ENCODE peak calls at places on chromosomes 5 and 9, in four cellular contexts. D, F, L and R are unnamed samples.

GRCh38 chr5:166724284-166724683 is 1567.2 kb upstream of the WWC1 start:
- DNase-seq in L (no peak), D (no peak), F (no peak), R (no peak)

GRCh38 chr5:57033103-57033502 is 81.2 kb upstream of the MIER3 start:
- DNase-seq in F (peak; percentile 75), D (no peak), L (no peak), R (no peak)

GRCh38 chr9:2321523-2322148 is 300.0 kb upstream of the VLDLR start:
- DNase-seq in F (peak; percentile 68), L (no peak), D (no peak), R (no peak)

GRCh38 chr9:136700959-136701664 is 11.3 kb upstream of the DIPK1B start:
- DNase-seq in F (no peak), L (no peak), D (no peak), R (peak; percentile 54)

GRCh38 chr5:160629007-160629402 is 207.3 kb downstream of the PTTG1 start:
- DNase-seq in F (no peak), L (no peak), D (no peak), R (no peak)

GRCh38 chr5:164581889-164582288 is 1076.5 kb downstream of the MAT2B start:
- DNase-seq in F (no peak), L (no peak), D (no peak), R (no peak)

GRCh38 chr9:16363073-16363781 is 507.2 kb downstream of the BNC2 start:
- DNase-seq in D (no peak), F (no peak), L (no peak), R (no peak)

GRCh38 chr9:15622596-15622995 is 69.8 kb downstream of the CCDC171 start:
- DNase-seq in L (peak; percentile 62), D (no peak), F (no peak), R (no peak)

GRCh38 chr5:116880150-116880549 is 305.5 kb upstream of the SEMA6A start:
- DNase-seq in F (no peak), L (no peak), D (no peak), R (no peak)

GRCh38 chr5:123511290-123511647 is 708 bp upstream of the CSNK1G3 start:
- DNase-seq in D (no peak), F (no peak), L (peak; percentile 80), R (no peak)

GRCh38 chr5:124677376-124677998 is 69.0 kb downstream of the ZNF608 start:
- DNase-seq in F (no peak), D (no peak), L (peak; percentile 68), R (no peak)

GRCh38 chr9:113056191-113057106 is at the start of gene ZFP37:
- DNase-seq in L (peak; percentile 98), D (peak; percentile 92), F (peak; percentile 98), R (peak; percentile 91)

GRCh38 chr5:1652873-1653707 is 129.3 kb upstream of the LPCAT1 start:
- DNase-seq in L (no peak), D (no peak), F (no peak), R (no peak)

GRCh38 chr5:178208540-178209227 is 4.4 kb downstream of the HNRNPAB start:
- DNase-seq in L (no peak), D (no peak), F (no peak), R (no peak)

GRCh38 chr9:134735441-134736175 is 94.0 kb downstream of the COL5A1 start:
- DNase-seq in F (peak; percentile 95), D (no peak), L (no peak), R (no peak)

GRCh38 chr9:102054811-102055210 is 316.4 kb upstream of the GRIN3A start:
- DNase-seq in F (no peak), L (no peak), D (no peak), R (no peak)

GRCh38 chr5:175567954-175568353 is 89.6 kb downstream of the SFXN1 start:
- DNase-seq in L (no peak), F (no peak), D (no peak), R (no peak)

GRCh38 chr5:81171769-81172168 is 61.4 kb upstream of the CKMT2 start:
- DNase-seq in L (no peak), D (no peak), F (no peak), R (no peak)

GRCh38 chr9:126290871-126291270 is 35.8 kb upstream of the MVB12B start:
- DNase-seq in D (no peak), L (no peak), F (no peak), R (no peak)

GRCh38 chr9:120904061-120904998 is 22.3 kb downstream of the TRAF1 start:
- DNase-seq in L (no peak), D (no peak), F (no peak), R (no peak)

GRCh38 chr9:4762889-4763521 is 22.0 kb upstream of the AK3 start:
- DNase-seq in D (no peak), F (peak; percentile 89), L (peak; percentile 60), R (no peak)

GRCh38 chr9:94809778-94810177 is 83.3 kb downstream of the AOPEP start:
- DNase-seq in D (no peak), L (no peak), F (no peak), R (no peak)
- H3K4me3 ChIP-seq in D (no peak overlapping the region), L (no peak overlapping the region), F (no peak overlapping the region), R (no peak overlapping the region)

GRCh38 chr9:90060256-90060655 is 455.4 kb downstream of the GADD45G start:
- DNase-seq in F (peak; percentile 89), L (no peak), D (no peak), R (no peak)

GRCh38 chr9:90057361-90057760 is 452.5 kb downstream of the GADD45G start:
- DNase-seq in L (no peak), D (no peak), F (peak; percentile 78), R (no peak)

GRCh38 chr9:90058364-90058763 is 453.6 kb downstream of the GADD45G start:
- DNase-seq in F (no peak), L (no peak), D (no peak), R (no peak)

GRCh38 chr9:90061187-90061586 is 456.4 kb downstream of the GADD45G start:
- DNase-seq in D (no peak), F (no peak), L (no peak), R (no peak)

GRCh38 chr9:90059436-90059835 is 454.6 kb downstream of the GADD45G start:
- DNase-seq in D (no peak), F (no peak), L (no peak), R (no peak)
- H3K4me3 ChIP-seq in D (no peak overlapping the region), F (no peak overlapping the region), L (no peak overlapping the region), R (no peak overlapping the region)

GRCh38 chr9:91710148-91710547 is 239.9 kb downstream of the ROR2 start:
- DNase-seq in F (no peak), D (no peak), L (no peak), R (no peak)
- H3K4me3 ChIP-seq in F (no peak overlapping the region), D (no peak overlapping the region), L (no peak overlapping the region), R (no peak overlapping the region)

DNA sequence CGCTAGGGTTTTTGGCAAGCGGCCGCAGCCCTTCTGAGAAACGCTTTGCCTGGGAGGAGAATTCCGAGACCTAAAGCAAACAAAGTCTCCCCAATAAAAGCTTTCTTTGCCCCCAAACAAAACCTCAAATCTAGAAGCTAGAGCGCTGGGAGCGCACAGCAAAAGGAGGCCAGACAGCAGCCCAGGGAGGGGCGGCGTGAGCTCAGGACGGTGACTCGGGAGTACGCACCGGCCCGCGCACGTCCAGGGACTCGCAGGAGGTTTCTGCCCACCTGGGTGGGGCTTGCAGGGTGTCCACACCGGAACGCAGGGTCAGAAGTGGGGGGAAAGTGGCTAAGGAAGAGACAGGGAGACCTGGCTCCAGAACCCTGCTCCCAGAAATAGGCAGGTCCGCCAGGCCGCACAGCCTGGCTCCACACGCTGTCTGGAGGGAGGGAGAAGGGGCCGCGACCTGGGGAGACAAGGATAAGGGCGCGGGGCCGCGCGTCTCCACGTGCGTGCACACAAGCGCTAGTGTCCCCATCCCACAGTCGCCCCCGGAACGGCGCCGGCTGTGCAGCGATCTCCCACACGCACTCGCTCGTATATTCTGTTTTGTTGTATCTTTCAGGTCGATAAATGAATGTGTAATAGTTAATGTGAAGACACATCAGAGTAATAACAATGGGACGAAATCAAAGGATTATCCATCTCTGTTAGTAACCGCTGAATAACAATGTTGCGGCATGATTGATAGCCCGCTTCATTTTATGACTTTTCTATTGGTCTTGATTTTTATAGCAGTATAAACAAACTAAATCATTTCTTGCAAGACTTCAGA is 2.3 kb upstream of the OTP start:
- DNase-seq in F (no peak), D (no peak), L (no peak), R (no peak)
- H3K4me3 ChIP-seq in F (no peak overlapping the region), D (no peak overlapping the region), L (no peak overlapping the region), R (no peak overlapping the region)